ENCODE peak calls at places on chromosomes 5 and 9, in nine cellular contexts. Q, K, J, U, W, P, M, A and R are unnamed samples.

GRCh38 chr5:146751781-146752401 is 126.7 kb downstream of the PPP2R2B start:
- DNase-seq in Q (no peak), K (no peak), J (no peak), U (no peak), W (peak), P (no peak), M (no peak), A (no peak), R (no peak)

GRCh38 chr5:14212838-14213237 is 69.7 kb downstream of the TRIO start:
- DNase-seq in Q (no peak), K (no peak), J (no peak), U (no peak), W (no peak), P (no peak), M (no peak), A (no peak), R (no peak)

GRCh38 chr9:100575765-100576368 is 2.0 kb upstream of the CAVIN4 start:
- DNase-seq in Q (peak), K (no peak), J (no peak), U (peak), W (no peak), P (no peak), M (no peak), A (peak), R (no peak)

GRCh38 chr5:67301285-67301904 is 104.8 kb upstream of the CD180 start:
- DNase-seq in Q (peak), K (no peak), J (peak), U (peak), W (peak), P (no peak), M (no peak), A (peak), R (peak)

GRCh38 chr5:83255268-83255667 is 177.9 kb downstream of the XRCC4 start:
- DNase-seq in Q (no peak), K (no peak), J (no peak), U (peak), W (no peak), P (no peak), M (no peak), A (peak), R (no peak)

GRCh38 chr9:14170973-14171596 is 142.9 kb downstream of the NFIB start:
- DNase-seq in Q (no peak), K (no peak), J (no peak), U (peak), W (no peak), P (no peak), M (no peak), A (peak), R (peak)

GRCh38 chr9:128611600-128612394 is 44.9 kb downstream of the DYNC2I2 start:
- DNase-seq in Q (no peak), K (no peak), J (no peak), U (no peak), W (no peak), P (no peak), M (no peak), A (no peak), R (no peak)

GRCh38 chr5:140362875-140363630 is 3.1 kb downstream of the SLC4A9 start:
- DNase-seq in Q (peak), K (peak), J (peak), U (peak), W (peak), P (peak), M (peak), A (peak), R (peak)

GRCh38 chr5:76942581-76942980 is 10.3 kb upstream of the CRHBP start:
- DNase-seq in Q (no peak), K (no peak), J (no peak), U (no peak), W (no peak), P (no peak), M (no peak), A (peak), R (no peak)

GRCh38 chr5:34522599-34523381 is 133.3 kb upstream of the RAI14 start:
- DNase-seq in Q (peak), K (peak), J (peak), U (peak), W (peak), P (peak), M (peak), A (peak), R (peak)

GRCh38 chr5:55151923-55152842 is 7.8 kb upstream of the GPX8 start:
- DNase-seq in Q (no peak), K (no peak), J (no peak), U (peak), W (no peak), P (no peak), M (no peak), A (peak), R (peak)

GRCh38 chr5:93611900-93612898 is 29.2 kb downstream of the NR2F1 start:
- DNase-seq in Q (peak), K (no peak), J (no peak), U (peak), W (peak), P (peak), M (no peak), A (peak), R (peak)

GRCh38 chr9:87071473-87071872 is 124.2 kb upstream of the GAS1 start:
- DNase-seq in Q (peak), K (no peak), J (no peak), U (peak), W (no peak), P (no peak), M (no peak), A (no peak), R (peak)

GRCh38 chr9:93473411-93473810 is 20.0 kb upstream of the FAM120AOS start:
- DNase-seq in Q (no peak), K (no peak), J (no peak), U (peak), W (no peak), P (no peak), M (no peak), A (peak), R (peak)

GRCh38 chr5:170184737-170185136 is 48.0 kb upstream of the C5orf58 start:
- DNase-seq in Q (no peak), K (no peak), J (no peak), U (no peak), W (no peak), P (no peak), M (no peak), A (no peak), R (no peak)

GRCh38 chr5:135498662-135498995 is 37.1 kb downstream of the NEUROG1 start:
- DNase-seq in Q (no peak), K (no peak), J (no peak), U (peak), W (no peak), P (no peak), M (no peak), A (no peak), R (no peak)

GRCh38 chr9:37974506-37975173 is 70.7 kb upstream of the SLC25A51 start:
- DNase-seq in Q (no peak), K (no peak), J (no peak), U (peak), W (no peak), P (no peak), M (no peak), A (peak), R (peak)